ENCODE peak calls at places on chromosomes 6 and 20, in nine cellular contexts. C is lower leg skin, Y is transverse colon, M is heart left ventricle, S is ovary, N is Peyer's patch, F is H54, B is body of pancreas, R is HepG2. P is an unnamed sample.

GRCh38 chr20:8986631-8987030 is 82.3 kb upstream of the PLCB4 start:
- DNase-seq in C (no peak), Y (no peak), M (no peak), S (no peak), N (no peak), F (no peak), B (no peak), R (no peak), P (no peak)

GRCh38 chr6:36975231-36976004 is 10.6 kb downstream of the MTCH1 start:
- DNase-seq in C (no peak), Y (no peak), M (no peak), S (no peak), N (no peak), F (no peak), B (no peak), R (no peak), P (no peak)

GRCh38 chr20:17634666-17635319 is 47.2 kb downstream of the RRBP1 start:
- DNase-seq in C (no peak), Y (no peak), M (no peak), S (peak), N (no peak), F (no peak), B (no peak), R (no peak), P (peak)

GRCh38 chr20:41546535-41546934 is 71.6 kb downstream of the CHD6 start:
- DNase-seq in C (no peak), Y (no peak), M (no peak), S (no peak), N (no peak), F (no peak), B (no peak), R (no peak), P (no peak)

GRCh38 chr6:107274288-107274687 is 159.0 kb upstream of the BEND3 start:
- DNase-seq in C (no peak), Y (no peak), M (no peak), S (no peak), N (no peak), F (no peak), B (no peak), R (no peak), P (no peak)

GRCh38 chr6:20403766-20404640 is 2.3 kb downstream of the E2F3 start:
- DNase-seq in C (peak), Y (peak), M (no peak), S (no peak), N (peak), F (peak), B (peak), R (peak), P (peak)

GRCh38 chr20:9286501-9286900 is 217.6 kb downstream of the PLCB4 start:
- DNase-seq in C (no peak), Y (no peak), M (no peak), S (no peak), N (no peak), F (no peak), B (no peak), R (no peak), P (no peak)

GRCh38 chr6:38720295-38720694 is 5.2 kb downstream of the DNAH8 start:
- DNase-seq in C (no peak), Y (no peak), M (no peak), S (no peak), N (no peak), F (no peak), B (no peak), R (peak), P (no peak)

GRCh38 chr6:44580901-44581300 is 193.4 kb downstream of the CDC5L start:
- DNase-seq in C (no peak), Y (no peak), M (no peak), S (no peak), N (no peak), F (no peak), B (no peak), R (no peak), P (no peak)

GRCh38 chr6:75317503-75318206 is 33.1 kb upstream of the TMEM30A start:
- DNase-seq in C (no peak), Y (no peak), M (no peak), S (no peak), N (no peak), F (no peak), B (no peak), R (no peak), P (no peak)

GRCh38 chr6:11828185-11828897 is 49.7 kb upstream of the ADTRP start:
- DNase-seq in C (no peak), Y (no peak), M (no peak), S (no peak), N (no peak), F (no peak), B (no peak), R (no peak), P (no peak)

GRCh38 chr20:16350465-16350864 is 222.8 kb downstream of the KIF16B start:
- DNase-seq in C (no peak), Y (no peak), M (no peak), S (no peak), N (no peak), F (peak), B (no peak), R (no peak), P (no peak)

GRCh38 chr6:85077098-85077497 is 312.7 kb upstream of the TBX18 start:
- DNase-seq in C (no peak), Y (no peak), M (no peak), S (no peak), N (no peak), F (no peak), B (no peak), R (no peak), P (no peak)

GRCh38 chr6:40996591-40997247 is 42.3 kb downstream of the UNC5CL start:
- DNase-seq in C (no peak), Y (peak), M (no peak), S (peak), N (no peak), F (no peak), B (peak), R (peak), P (no peak)

GRCh38 chr6:92126088-92126487 is 1293.3 kb downstream of the EPHA7 start:
- DNase-seq in C (no peak), Y (no peak), M (no peak), S (no peak), N (no peak), F (no peak), B (no peak), R (peak), P (no peak)

GRCh38 chr20:16553684-16554083 is 19.6 kb downstream of the KIF16B start:
- DNase-seq in C (no peak), Y (no peak), M (no peak), S (no peak), N (no peak), F (no peak), B (no peak), R (no peak), P (no peak)

GRCh38 chr6:138533667-138534066 is 34.4 kb upstream of the NHSL1 start:
- DNase-seq in C (no peak), Y (no peak), M (no peak), S (no peak), N (no peak), F (no peak), B (no peak), R (no peak), P (no peak)

GRCh38 chr6:56096946-56097345 is 150.4 kb downstream of the COL21A1 start:
- DNase-seq in C (no peak), Y (no peak), M (no peak), S (no peak), N (no peak), F (no peak), B (no peak), R (no peak), P (no peak)

GRCh38 chr20:32139947-32140346 is 30.4 kb downstream of the TM9SF4 start:
- DNase-seq in C (no peak), Y (no peak), M (no peak), S (no peak), N (no peak), F (no peak), B (no peak), R (no peak), P (no peak)

GRCh38 chr6:100203391-100203790 is 209.4 kb upstream of the MCHR2 start:
- DNase-seq in C (no peak), Y (no peak), M (no peak), S (no peak), N (no peak), F (peak), B (no peak), R (no peak), P (no peak)

DNA sequence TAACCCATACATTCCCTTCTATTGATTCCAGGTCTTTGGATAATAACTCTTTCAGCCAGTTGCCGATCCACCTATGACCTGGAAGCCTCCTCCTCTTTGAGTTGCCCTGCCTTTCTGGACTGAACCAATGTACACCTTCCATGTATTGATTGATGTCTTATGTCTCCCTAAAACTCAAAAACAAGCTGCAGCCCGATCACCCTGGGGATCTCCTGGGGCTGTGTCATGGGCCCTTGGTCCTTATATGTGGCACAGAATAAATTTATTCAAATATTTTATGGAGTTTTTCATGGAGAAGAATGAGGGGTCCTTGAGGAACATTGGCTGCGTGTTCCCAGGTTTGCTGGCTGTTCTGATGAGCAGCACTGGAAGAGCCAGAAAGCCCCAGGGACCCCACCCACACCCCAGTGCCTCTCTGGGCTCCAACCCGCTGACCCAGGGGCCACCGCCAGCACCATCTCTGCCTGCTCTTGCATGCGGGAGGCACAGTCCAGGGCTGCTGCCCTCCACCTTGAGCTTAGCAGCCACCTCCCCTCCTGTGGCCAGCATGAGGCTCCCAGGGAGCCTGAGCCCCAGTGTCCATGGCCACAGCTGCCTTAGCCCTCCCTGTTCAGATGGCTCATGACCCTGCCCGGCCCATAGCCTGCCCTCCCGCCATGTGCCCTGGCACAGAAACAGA is 36.5 kb upstream of the CST7 start:
- DNase-seq in C (no peak), Y (no peak), M (no peak), S (no peak), N (no peak), F (no peak), B (no peak), R (no peak), P (no peak)
- TF ChIP-seq POLR2A in C (no peak), Y (no peak), M (no peak), S (no peak), N (no peak), F (no peak), B (no peak), R (no peak), P (no peak)

DNA sequence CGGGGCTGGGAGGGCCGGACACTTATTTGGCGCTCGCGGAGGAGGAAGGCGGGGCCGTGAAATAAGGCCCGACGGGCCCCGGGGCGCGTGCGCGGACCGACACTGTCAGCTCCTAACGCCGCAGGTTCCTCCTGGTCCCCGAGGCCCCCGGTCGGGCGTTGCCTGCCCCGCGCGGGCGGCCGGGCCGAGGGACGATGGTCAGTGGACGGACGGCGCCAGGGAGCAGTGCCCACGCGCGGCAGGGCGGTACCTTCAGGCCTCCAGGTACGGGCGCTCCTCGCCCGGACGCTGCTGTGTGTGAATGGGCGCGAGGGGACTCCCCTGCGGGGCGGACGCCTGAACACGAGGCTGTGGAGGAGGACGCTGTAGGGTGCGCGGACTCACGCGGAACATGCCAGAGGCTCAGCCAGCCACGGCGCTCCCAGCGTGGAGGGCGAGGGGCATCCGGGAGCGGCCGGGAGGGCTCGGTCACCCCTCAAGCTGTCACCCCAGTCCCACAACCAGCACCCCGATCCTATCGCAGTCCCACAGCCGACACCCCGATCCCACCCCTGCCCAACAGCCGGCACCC is 313 bp upstream of the GMEB2 start:
- DNase-seq in C (peak), Y (peak), M (peak), S (peak), N (peak), F (peak), B (peak), R (peak), P (peak)
- TF ChIP-seq POLR2A in C (no peak), Y (peak), M (no peak), S (peak), N (peak), F (peak), B (peak), R (peak), P (peak)

GRCh38 chr20:62186096-62186426 is 3.2 kb downstream of the MTG2 start:
- DNase-seq in C (no peak), Y (no peak), M (no peak), S (no peak), N (no peak), F (no peak), B (no peak), R (no peak), P (no peak)

GRCh38 chr20:62183426-62184142 is 756 bp downstream of the MTG2 start:
- DNase-seq in C (no peak), Y (no peak), M (peak), S (no peak), N (no peak), F (no peak), B (no peak), R (no peak), P (no peak)

GRCh38 chr20:62181808-62182207 is 1.0 kb upstream of the MTG2 start:
- DNase-seq in C (no peak), Y (no peak), M (no peak), S (no peak), N (no peak), F (no peak), B (no peak), R (no peak), P (no peak)

GRCh38 chr20:62179162-62179504 is 3.7 kb upstream of the MTG2 start:
- DNase-seq in C (no peak), Y (no peak), M (peak), S (no peak), N (no peak), F (no peak), B (no peak), R (no peak), P (no peak)

GRCh38 chr20:62182469-62183425 is at the start of gene MTG2:
- DNase-seq in C (peak), Y (peak), M (peak), S (peak), N (peak), F (peak), B (peak), R (peak), P (peak)
- TF ChIP-seq POLR2A in C (no peak), Y (peak), M (no peak), S (peak), N (peak), F (peak), B (peak), R (peak), P (peak)

GRCh38 chr6:159758031-159759001 is 3.5 kb upstream of the ACAT2 start:
- DNase-seq in C (no peak), Y (no peak), M (no peak), S (no peak), N (no peak), F (peak), B (no peak), R (peak), P (no peak)
- TF ChIP-seq POLR2A in C (no peak), Y (no peak), M (no peak), S (no peak), N (no peak), F (no peak), B (no peak), R (peak), P (no peak)

GRCh38 chr6:158266131-158266530 is 46.1 kb upstream of the TULP4 start:
- DNase-seq in C (no peak), Y (no peak), M (no peak), S (no peak), N (no peak), F (no peak), B (no peak), R (no peak), P (no peak)
- TF ChIP-seq POLR2A in C (no peak), Y (no peak), M (no peak), S (no peak), N (no peak), F (no peak), B (no peak), R (no peak), P (no peak)

GRCh38 chr6:22343864-22344263 is 47.0 kb upstream of the PRL start:
- DNase-seq in C (no peak), Y (no peak), M (no peak), S (no peak), N (no peak), F (no peak), B (no peak), R (no peak), P (no peak)

GRCh38 chr6:22349528-22349927 is 52.7 kb upstream of the PRL start:
- DNase-seq in C (no peak), Y (no peak), M (no peak), S (no peak), N (no peak), F (no peak), B (no peak), R (no peak), P (no peak)

GRCh38 chr6:22353036-22353560 is 56.3 kb upstream of the PRL start:
- DNase-seq in C (no peak), Y (no peak), M (no peak), S (no peak), N (no peak), F (no peak), B (no peak), R (no peak), P (no peak)

GRCh38 chr6:22350109-22350508 is 53.3 kb upstream of the PRL start:
- DNase-seq in C (no peak), Y (no peak), M (no peak), S (no peak), N (no peak), F (no peak), B (no peak), R (no peak), P (no peak)

DNA sequence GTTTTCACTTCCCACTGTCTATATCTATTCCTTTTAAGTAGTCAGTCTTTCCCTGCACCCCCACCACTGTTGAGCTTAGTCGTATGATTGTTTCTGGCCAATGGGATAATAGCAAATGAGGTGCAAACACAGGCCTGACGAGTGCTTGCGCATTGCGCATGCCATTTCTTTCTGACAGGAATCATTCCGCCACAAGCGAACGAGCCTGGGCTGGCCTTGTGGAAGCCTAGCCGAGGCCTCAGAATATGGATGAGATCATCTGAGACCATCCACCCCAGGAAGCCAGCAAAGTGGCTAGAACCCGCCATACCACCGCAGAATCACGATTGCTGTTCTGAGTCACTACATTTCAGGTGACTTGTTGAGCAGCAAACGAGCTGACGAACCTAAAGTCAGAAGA is 52.2 kb upstream of the PRL start:
- DNase-seq in C (no peak), Y (no peak), M (no peak), S (no peak), N (no peak), F (no peak), B (no peak), R (no peak), P (peak)
- TF ChIP-seq POLR2A in C (no peak), Y (no peak), M (no peak), S (no peak), N (no peak), F (no peak), B (no peak), R (no peak), P (no peak)

DNA sequence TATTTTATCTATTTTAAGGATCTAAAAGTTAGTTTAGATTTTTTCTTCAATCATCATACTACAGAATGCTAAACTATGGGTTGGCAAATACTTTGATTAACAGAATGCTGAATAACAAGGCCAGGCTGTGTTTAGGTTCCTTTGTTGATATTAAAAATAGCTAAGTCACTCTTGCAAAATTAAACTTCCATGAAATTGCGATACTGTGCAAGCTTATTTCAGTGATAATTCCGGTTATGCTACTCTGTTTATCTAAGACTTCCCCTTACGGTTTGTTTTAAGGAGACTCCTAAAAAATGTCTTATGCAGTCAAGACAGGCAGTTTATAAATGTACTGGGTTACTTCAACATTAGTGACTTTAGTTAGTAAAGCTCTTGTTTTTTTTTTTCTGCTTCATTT is 2.7 kb downstream of the RNF24 start:
- DNase-seq in C (no peak), Y (no peak), M (no peak), S (no peak), N (no peak), F (no peak), B (no peak), R (no peak), P (no peak)
- TF ChIP-seq POLR2A in C (no peak), Y (no peak), M (no peak), S (no peak), N (no peak), F (no peak), B (no peak), R (no peak), P (no peak)

P was measured in testis.